ENCODE peak calls at places on chromosomes 5 and 9, in six cellular contexts. Y is astrocyte of the cerebellum, A is keratinocyte, L is cardiac fibroblast, V is NB4, F is left ventricle myocardium inferior. O is an unnamed sample.

GRCh38 chr5:107533946-107534876 is 136.5 kb downstream of the EFNA5 start:
- DNase-seq in V (no peak), Y (no peak), F (no peak), A (no peak), L (no peak), O (no peak)

GRCh38 chr5:65062684-65063083 is 294.0 kb downstream of the CWC27 start:
- DNase-seq in F (no peak), V (peak), A (no peak), L (peak), Y (peak), O (peak)

GRCh38 chr9:8278048-8278447 is 478.5 kb upstream of the DMAC1 start:
- DNase-seq in Y (no peak), F (no peak), A (no peak), V (no peak), L (no peak), O (no peak)

GRCh38 chr5:173486355-173486754 is 130.1 kb downstream of the BOD1 start:
- DNase-seq in Y (no peak), L (no peak), F (no peak), V (no peak), A (no peak), O (no peak)

GRCh38 chr5:541148-541887 is 17.1 kb upstream of the SLC9A3 start:
- DNase-seq in A (no peak), V (no peak), F (peak), L (no peak), Y (no peak), O (no peak)

GRCh38 chr5:157389103-157389502 is 70.9 kb upstream of the NIPAL4 start:
- DNase-seq in Y (no peak), V (no peak), A (no peak), L (no peak), F (no peak), O (no peak)

GRCh38 chr9:111250836-111251452 is 79.1 kb downstream of the OR2K2 start:
- DNase-seq in V (no peak), L (no peak), Y (no peak), F (no peak), A (no peak), O (no peak)

GRCh38 chr5:10995891-10996290 is 234.9 kb upstream of the DAP start:
- DNase-seq in A (no peak), L (no peak), V (no peak), F (no peak), Y (no peak), O (no peak)

GRCh38 chr9:6632516-6633328 is 12.8 kb downstream of the GLDC start:
- DNase-seq in A (no peak), Y (no peak), F (no peak), V (no peak), L (no peak), O (no peak)

GRCh38 chr5:16759147-16759800 is 142.5 kb upstream of the RETREG1 start:
- DNase-seq in F (no peak), A (no peak), L (no peak), Y (peak), V (peak), O (no peak)

GRCh38 chr5:95759634-95760033 is 28.5 kb downstream of the RHOBTB3 start:
- DNase-seq in A (no peak), Y (no peak), F (no peak), L (peak), V (no peak), O (peak)

GRCh38 chr5:131394128-131394527 is 130.3 kb downstream of the CDC42SE2 start:
- DNase-seq in V (no peak), Y (no peak), F (no peak), A (no peak), L (peak), O (peak)

GRCh38 chr5:73977146-73977545 is 351.1 kb downstream of the ARHGEF28 start:
- DNase-seq in V (no peak), F (no peak), L (no peak), A (no peak), Y (no peak), O (no peak)

GRCh38 chr9:127523312-127523851 is 72.1 kb downstream of the LRSAM1 start:
- DNase-seq in L (peak), A (no peak), F (no peak), V (peak), Y (no peak), O (peak)

GRCh38 chr5:86546582-86546981 is 71.2 kb upstream of the COX7C start:
- DNase-seq in F (no peak), Y (no peak), A (no peak), V (no peak), L (no peak), O (no peak)

GRCh38 chr9:107635137-107635802 is 145.7 kb upstream of the KLF4 start:
- DNase-seq in Y (no peak), F (no peak), A (no peak), L (peak), V (peak), O (peak)

GRCh38 chr5:14871573-14872069 is at the start of gene ANKH:
- DNase-seq in A (no peak), Y (peak), V (peak), L (peak), F (peak), O (peak)

GRCh38 chr5:153974131-153974812 is 64.4 kb downstream of the FAM114A2 start:
- DNase-seq in F (no peak), A (no peak), Y (peak), V (peak), L (peak), O (peak)

GRCh38 chr5:77852514-77853352 is 76.6 kb upstream of the TBCA start:
- DNase-seq in V (peak), L (peak), A (no peak), Y (no peak), F (peak), O (peak)

GRCh38 chr9:6598249-6598725 is 47.2 kb downstream of the GLDC start:
- DNase-seq in L (no peak), A (no peak), V (no peak), F (no peak), Y (no peak), O (peak)

GRCh38 chr9:27599102-27599501 is 25.8 kb upstream of the C9orf72 start:
- DNase-seq in F (no peak), V (peak), A (no peak), L (no peak), Y (no peak), O (no peak)

GRCh38 chr9:70614786-70615565 is 200.5 kb upstream of the KLF9 start:
- DNase-seq in V (no peak), A (no peak), Y (no peak), F (no peak), L (no peak), O (no peak)

GRCh38 chr9:93324191-93324834 is 127.2 kb upstream of the FAM120A start:
- DNase-seq in L (no peak), A (no peak), V (no peak), F (no peak), Y (no peak), O (no peak)

GRCh38 chr5:176878463-176878862 is 20.7 kb downstream of the HK3 start:
- DNase-seq in L (no peak), V (no peak), Y (no peak), A (no peak), F (no peak), O (no peak)

GRCh38 chr5:16464664-16465543 is 696 bp downstream of the ZNF622 start:
- DNase-seq in F (no peak), Y (no peak), L (no peak), A (no peak), V (peak), O (no peak)

GRCh38 chr5:54573783-54574485 is 56.4 kb downstream of the SNX18 start:
- DNase-seq in Y (no peak), L (no peak), F (no peak), V (no peak), A (no peak), O (no peak)

GRCh38 chr5:33588654-33589372 is 148.0 kb downstream of the TARS1 start:
- DNase-seq in A (no peak), Y (no peak), V (peak), L (peak), F (no peak), O (no peak)

DNA sequence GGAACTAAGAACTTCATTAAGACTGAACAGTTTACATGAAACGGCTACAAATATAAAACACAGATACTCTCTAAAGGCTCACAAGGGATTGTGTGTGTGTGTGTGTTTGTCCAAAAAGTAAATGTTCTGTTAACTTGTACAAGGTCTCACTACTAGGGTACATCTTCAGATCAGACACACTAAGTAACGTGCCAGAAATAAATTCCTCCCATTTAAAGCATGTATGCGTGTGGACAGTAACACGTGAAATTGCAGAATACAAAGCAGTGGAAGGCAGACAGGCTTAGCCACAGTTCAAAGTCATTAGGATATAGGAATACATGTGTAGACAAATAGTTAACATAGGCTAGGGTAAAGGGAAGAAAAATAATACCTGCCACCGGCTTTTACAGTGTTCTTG is 1.8 kb downstream of the BNC2 start:
- DNase-seq in L (peak), A (no peak), V (no peak), Y (no peak), F (no peak), O (peak)
- H3K4me3 ChIP-seq in L (peak), A (no peak), V (no peak), Y (peak), F (peak), O (peak)

DNA sequence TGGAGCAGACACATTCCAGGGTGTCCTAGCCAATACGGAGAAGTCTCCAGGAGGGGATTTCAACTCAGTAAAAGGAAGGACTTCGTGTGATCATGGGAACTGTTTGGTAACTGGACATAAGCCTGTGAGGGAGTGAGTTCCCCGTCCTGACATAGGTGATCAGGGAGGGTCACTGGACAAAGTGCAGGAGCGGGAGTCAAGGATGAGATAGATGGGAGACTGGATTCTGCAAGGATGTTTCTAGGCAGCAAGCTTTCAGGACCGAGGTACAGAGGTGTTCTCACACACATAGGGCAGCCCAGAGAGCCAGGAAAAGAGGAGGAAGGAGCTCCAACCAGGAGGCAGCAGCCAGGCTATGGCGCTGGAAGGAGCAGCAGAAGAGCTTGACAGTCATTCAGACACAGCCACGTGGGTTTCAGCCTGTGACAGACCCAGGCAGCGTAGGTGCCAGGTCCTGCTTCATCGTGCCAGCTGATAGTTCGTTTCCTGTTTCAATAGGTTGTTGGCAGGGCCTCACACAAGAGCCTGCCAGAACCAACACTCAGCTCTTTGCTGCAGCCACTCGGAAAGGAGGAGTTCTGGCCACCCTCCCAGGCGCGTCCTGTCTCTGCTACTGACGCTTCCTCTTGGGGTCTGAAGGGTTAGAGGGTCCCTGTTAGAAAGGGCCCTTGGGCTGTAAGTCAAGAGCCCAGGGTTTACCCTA is 84.1 kb downstream of the AMBP start:
- DNase-seq in F (peak), V (no peak), L (peak), A (no peak), Y (peak), O (peak)
- TF ChIP-seq CTCF in F (no peak), V (no peak), L (no peak), A (no peak), Y (no peak), O (no peak)

DNA sequence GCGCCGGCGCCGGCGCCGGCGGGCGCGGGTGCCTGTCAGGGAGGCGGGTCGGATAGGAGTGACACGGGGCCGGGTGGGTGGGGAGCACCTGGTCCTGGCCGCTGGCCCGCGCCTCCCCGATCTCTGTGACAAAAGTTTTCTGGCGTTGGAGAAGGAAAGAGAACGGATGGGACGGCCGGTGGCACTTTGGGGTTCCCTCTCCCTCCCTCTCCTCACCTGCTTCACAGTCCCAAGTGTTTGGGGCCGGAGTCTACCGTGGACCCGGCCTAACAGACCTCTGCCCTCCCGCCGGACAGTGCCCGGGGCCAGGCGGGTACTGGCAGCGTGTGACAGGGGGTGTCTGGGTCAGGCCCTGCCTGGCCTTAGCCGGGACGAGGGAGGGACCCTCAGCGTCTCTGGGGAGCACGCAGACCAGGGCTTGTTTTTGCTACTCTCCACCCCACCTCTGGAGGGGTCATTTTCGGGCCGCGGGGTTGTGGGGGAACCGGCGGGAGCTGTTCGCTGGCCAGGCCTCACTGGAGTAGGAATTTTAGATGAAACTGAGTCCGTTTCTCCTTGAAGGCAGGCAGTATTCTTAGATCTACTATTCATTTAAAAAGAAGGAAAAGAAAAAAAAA is 1.7 kb downstream of the PRDM6 start:
- DNase-seq in Y (no peak), V (no peak), A (no peak), F (no peak), L (no peak), O (no peak)
- H3K4me3 ChIP-seq in Y (peak), V (no peak), A (no peak), F (peak), L (peak), O (peak)

GRCh38 chr5:57662991-57663390 is 180.4 kb upstream of the ACTBL2 start:
- DNase-seq in V (no peak), A (no peak), L (peak), F (no peak), Y (no peak), O (no peak)
- TF ChIP-seq CTCF in V (no peak), A (no peak), L (no peak), F (peak), Y (no peak), O (no peak)

GRCh38 chr5:179816401-179817070 is 4.2 kb upstream of the SQSTM1 start:
- DNase-seq in L (no peak), F (no peak), V (no peak), A (no peak), Y (no peak), O (no peak)

GRCh38 chr5:179818746-179819295 is 1.9 kb upstream of the SQSTM1 start:
- DNase-seq in A (peak), Y (peak), F (peak), V (peak), L (peak), O (peak)

GRCh38 chr5:179815491-179816249 is 5.0 kb upstream of the SQSTM1 start:
- DNase-seq in Y (no peak), L (no peak), V (no peak), A (no peak), F (no peak), O (no peak)

GRCh38 chr5:179819296-179820126 is 1.2 kb upstream of the SQSTM1 start:
- DNase-seq in F (peak), V (peak), L (peak), A (no peak), Y (no peak), O (peak)

DNA sequence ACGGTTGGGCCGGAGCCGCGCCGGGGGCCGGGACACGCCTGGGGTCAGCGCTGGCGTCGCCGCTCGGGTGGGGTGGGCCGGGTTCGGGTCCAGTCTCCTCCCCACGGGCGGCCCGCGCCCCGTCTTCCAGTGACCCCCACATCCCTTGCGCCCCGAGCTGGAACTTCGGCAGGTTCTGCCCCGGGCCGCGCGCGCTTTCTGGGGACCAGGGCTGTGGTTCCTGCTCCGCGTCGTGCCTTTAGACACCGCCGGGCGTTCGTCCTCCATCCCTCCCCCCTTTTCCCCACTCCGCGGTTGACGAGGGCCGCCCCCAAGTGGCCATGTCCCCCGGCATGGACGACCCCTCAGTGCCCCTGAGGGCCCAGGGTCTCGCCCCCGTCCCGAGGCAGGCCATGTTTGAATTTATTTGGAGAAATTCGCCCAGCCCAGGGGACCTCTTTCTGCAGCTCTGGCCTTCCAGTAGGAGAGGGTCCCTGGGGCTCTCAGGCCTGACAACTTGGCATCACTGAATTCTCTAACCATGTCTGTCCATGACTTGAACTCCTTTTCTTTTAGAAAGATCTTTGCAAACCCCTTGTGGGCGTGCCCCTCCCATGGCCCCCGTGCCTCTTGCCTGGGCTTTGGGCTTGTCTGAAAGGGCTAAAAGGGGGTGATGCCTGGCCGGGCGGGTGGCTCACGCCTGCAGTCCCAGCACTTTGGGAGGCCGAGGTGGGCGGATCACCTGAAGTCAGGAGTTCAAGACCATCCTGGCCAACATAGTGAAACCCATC is 3.4 kb upstream of the SQSTM1 start:
- DNase-seq in V (no peak), F (no peak), L (no peak), A (no peak), Y (no peak), O (no peak)
- H3K4me3 ChIP-seq in V (no peak), F (peak), L (peak), A (no peak), Y (peak), O (peak)

GRCh38 chr9:113446323-113446740 is 17.2 kb upstream of the RGS3 start:
- DNase-seq in L (peak), F (no peak), V (peak), A (no peak), Y (peak), O (peak)
- TF ChIP-seq CTCF in L (peak), F (peak), V (peak), A (peak), Y (peak), O (peak)

DNA sequence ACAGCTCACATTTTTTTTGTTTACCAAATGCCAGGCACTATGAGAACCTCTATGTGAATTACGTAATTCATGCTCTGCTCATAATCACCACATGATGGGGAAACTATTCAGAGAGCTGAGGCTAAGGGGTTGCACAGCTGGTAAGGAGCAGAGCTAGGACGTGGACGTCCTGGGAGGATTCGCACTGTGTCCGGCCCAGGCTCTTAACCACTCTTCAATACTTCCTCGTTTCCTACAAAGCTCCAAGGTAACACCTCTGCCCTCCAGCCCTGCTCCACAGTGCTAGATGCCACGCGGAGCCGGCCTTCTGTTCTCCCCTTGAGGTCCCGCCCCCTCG is 8.7 kb downstream of the PHF19 start:
- DNase-seq in Y (peak), A (no peak), F (no peak), L (peak), V (no peak), O (peak)
- H3K4me3 ChIP-seq in Y (peak), A (peak), F (peak), L (peak), V (no peak), O (peak)

GRCh38 chr9:124054671-124055212 is 43.2 kb downstream of the LHX2 start:
- DNase-seq in V (peak), F (no peak), A (no peak), Y (peak), L (peak), O (peak)
- TF ChIP-seq CTCF in V (no peak), F (no peak), A (no peak), Y (no peak), L (no peak), O (peak)

GRCh38 chr9:133539434-133539833 is 4.9 kb downstream of the ADAMTSL2 start:
- DNase-seq in A (no peak), Y (no peak), L (peak), F (peak), V (no peak), O (no peak)
- H3K4me3 ChIP-seq in A (no peak), Y (no peak), L (no peak), F (peak), V (no peak), O (no peak)

DNA sequence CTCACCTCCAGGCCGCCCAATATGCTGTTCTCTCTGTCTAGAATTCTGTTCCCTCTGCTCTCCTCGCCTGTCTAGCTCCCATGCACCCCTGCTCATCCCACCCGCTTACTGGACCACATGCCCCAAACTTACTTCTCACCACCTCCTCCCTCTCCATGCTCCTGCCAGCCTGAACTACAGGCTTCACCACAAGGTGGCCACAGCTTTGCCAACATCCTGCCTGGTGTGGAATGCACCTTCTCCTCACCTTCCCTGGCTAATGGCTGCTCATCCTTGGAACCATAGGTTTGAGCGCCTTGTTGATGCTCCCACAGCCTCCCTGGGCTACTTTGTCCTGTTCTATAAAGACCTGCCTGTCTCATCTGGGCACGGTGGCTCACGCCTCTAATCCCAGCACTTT is 9.6 kb downstream of the LAMC3 start:
- DNase-seq in V (no peak), Y (no peak), A (no peak), F (no peak), L (no peak), O (no peak)
- TF ChIP-seq CTCF in V (peak), Y (peak), A (peak), F (peak), L (peak), O (peak)